ENCODE peak calls at places on chromosomes 13 and 19, in four cellular contexts. K is NCI-H146, O is psoas muscle, D is HuH-7.5. M is an unnamed sample.

GRCh38 chr13:74438911-74439310 is 304.7 kb upstream of the KLF12 start:
- DNase-seq in K (no peak), O (no peak), D (no peak), M (no peak)

GRCh38 chr13:107512551-107512950 is 702.8 kb downstream of the LIG4 start:
- DNase-seq in K (no peak), O (no peak), D (no peak), M (no peak)

GRCh38 chr19:46878613-46879375 is 18.0 kb downstream of the ARHGAP35 start:
- DNase-seq in K (no peak), O (peak), D (no peak), M (no peak)

GRCh38 chr13:31807090-31807541 is 67.8 kb downstream of the RXFP2 start:
- DNase-seq in K (no peak), O (no peak), D (no peak), M (no peak)

GRCh38 chr19:19171110-19171672 is 1.1 kb upstream of the MEF2B start:
- DNase-seq in K (no peak), O (no peak), D (no peak), M (no peak)

GRCh38 chr19:18606281-18607221 is at the start of gene CRLF1:
- DNase-seq in K (peak), O (peak), D (no peak), M (no peak)

GRCh38 chr13:43196171-43196611 is 172.8 kb downstream of the DNAJC15 start:
- DNase-seq in K (no peak), O (peak), D (no peak), M (no peak)

GRCh38 chr13:46317120-46317519 is 69.9 kb downstream of the RUBCNL start:
- DNase-seq in K (no peak), O (no peak), D (no peak), M (no peak)

GRCh38 chr19:4059493-4059880 is 7.2 kb downstream of the ZBTB7A start:
- DNase-seq in K (no peak), O (no peak), D (no peak), M (no peak)

GRCh38 chr19:55643003-55643732 is at the start of gene ZNF581:
- DNase-seq in K (peak), O (peak), D (peak), M (peak)

GRCh38 chr19:10915511-10916091 is 12.8 kb downstream of the YIPF2 start:
- DNase-seq in K (no peak), O (peak), D (no peak), M (no peak)

GRCh38 chr13:78657699-78658629 is 991 bp downstream of the OBI1 start:
- DNase-seq in K (no peak), O (no peak), D (peak), M (no peak)

GRCh38 chr19:4113398-4114088 is 10.4 kb downstream of the MAP2K2 start:
- DNase-seq in K (no peak), O (no peak), D (no peak), M (no peak)

GRCh38 chr19:29671393-29672076 is 6.3 kb downstream of the PLEKHF1 start:
- DNase-seq in K (peak), O (peak), D (peak), M (peak)

GRCh38 chr13:30739646-30740642 is 4.6 kb downstream of the ALOX5AP start:
- DNase-seq in K (no peak), O (no peak), D (no peak), M (no peak)

GRCh38 chr13:21043898-21044297 is 17.5 kb downstream of the LATS2 start:
- DNase-seq in K (no peak), O (no peak), D (no peak), M (no peak)

GRCh38 chr19:41617941-41618730 is 8.7 kb downstream of the CEACAM4 start:
- DNase-seq in K (no peak), O (no peak), D (no peak), M (no peak)

GRCh38 chr19:16645140-16645539 is 14.8 kb downstream of the SMIM7 start:
- DNase-seq in K (no peak), O (no peak), D (no peak), M (no peak)

GRCh38 chr13:33409673-33410072 is 124.1 kb upstream of the STARD13 start:
- DNase-seq in K (no peak), O (no peak), D (no peak), M (no peak)

GRCh38 chr13:41494202-41494601 is 36.9 kb downstream of the RGCC start:
- DNase-seq in K (no peak), O (no peak), D (no peak), M (no peak)

GRCh38 chr13:44854264-44855060 is 134.8 kb downstream of the NUFIP1 start:
- DNase-seq in K (peak), O (peak), D (no peak), M (peak)

GRCh38 chr13:42592915-42593718 is 19.2 kb downstream of the TNFSF11 start:
- DNase-seq in K (peak), O (no peak), D (no peak), M (no peak)

GRCh38 chr13:38520041-38520440 is 166.8 kb upstream of the FREM2 start:
- DNase-seq in K (no peak), O (no peak), D (no peak), M (no peak)

GRCh38 chr19:58001895-58002369 is 688 bp downstream of the ZNF606 start:
- DNase-seq in K (no peak), O (no peak), D (peak), M (no peak)

GRCh38 chr13:57425531-57425930 is 206.0 kb upstream of the PCDH17 start:
- DNase-seq in K (no peak), O (no peak), D (no peak), M (no peak)

GRCh38 chr19:4457654-4458406 is at the start of gene UBXN6:
- DNase-seq in K (peak), O (peak), D (peak), M (peak)

GRCh38 chr19:11421607-11422098 is 2.5 kb upstream of the RGL3 start:
- DNase-seq in K (peak), O (peak), D (peak), M (peak)

GRCh38 chr13:99813346-99814095 is 158.0 kb downstream of the ZIC5 start:
- DNase-seq in K (no peak), O (no peak), D (no peak), M (no peak)

GRCh38 chr19:3375221-3376088 is 9.1 kb downstream of the NFIC start:
- DNase-seq in K (no peak), O (peak), D (no peak), M (peak)